ENCODE peak calls at places on chromosomes 3 and 15, in eight cellular contexts. One of them, this sample, is unnamed.

GRCh38 chr3:196506687-196507086 is 3.1 kb upstream of the RNF168 start:
- DNase-seq in Peyer's patch: no peak
- DNase-seq in stomach: no peak
- DNase-seq in IMR-90: no peak
- DNase-seq in ovary: no peak
- DNase-seq in tibial nerve: no peak
- DNase-seq in esophagus squamous epithelium: no peak
- DNase-seq in right lobe of liver: no peak
- DNase-seq in this sample: no peak

GRCh38 chr3:104273046-104273649 is 1093.6 kb upstream of the ALCAM start:
- DNase-seq in Peyer's patch: no peak
- DNase-seq in stomach: no peak
- DNase-seq in IMR-90: peak; percentile 53
- DNase-seq in ovary: no peak
- DNase-seq in tibial nerve: peak; percentile 43
- DNase-seq in esophagus squamous epithelium: no peak
- DNase-seq in right lobe of liver: no peak
- DNase-seq in this sample: no peak

GRCh38 chr3:185335799-185336198 is 27.1 kb upstream of the MAP3K13 start:
- DNase-seq in Peyer's patch: no peak
- DNase-seq in stomach: no peak
- DNase-seq in IMR-90: peak; percentile 72
- DNase-seq in ovary: no peak
- DNase-seq in tibial nerve: no peak
- DNase-seq in esophagus squamous epithelium: no peak
- DNase-seq in right lobe of liver: no peak
- DNase-seq in this sample: no peak

GRCh38 chr3:32200490-32200889 is 38.0 kb upstream of the CMTM8 start:
- DNase-seq in Peyer's patch: no peak
- DNase-seq in stomach: no peak
- DNase-seq in IMR-90: no peak
- DNase-seq in ovary: no peak
- DNase-seq in tibial nerve: peak; percentile 85
- DNase-seq in esophagus squamous epithelium: no peak
- DNase-seq in right lobe of liver: no peak
- DNase-seq in this sample: peak; percentile 71

GRCh38 chr3:139119331-139120025 is 74.8 kb upstream of the PRR23C start:
- DNase-seq in Peyer's patch: no peak
- DNase-seq in stomach: no peak
- DNase-seq in IMR-90: no peak
- DNase-seq in ovary: no peak
- DNase-seq in tibial nerve: no peak
- DNase-seq in esophagus squamous epithelium: no peak
- DNase-seq in right lobe of liver: no peak
- DNase-seq in this sample: no peak

GRCh38 chr15:73601449-73602425 is 31.5 kb downstream of the NPTN start:
- DNase-seq in Peyer's patch: no peak
- DNase-seq in stomach: no peak
- DNase-seq in IMR-90: peak; percentile 61
- DNase-seq in ovary: peak; percentile 40
- DNase-seq in tibial nerve: peak; percentile 72
- DNase-seq in esophagus squamous epithelium: no peak
- DNase-seq in right lobe of liver: no peak
- DNase-seq in this sample: peak; percentile 73

GRCh38 chr3:33578325-33579180 is 138.3 kb upstream of the UBP1 start:
- DNase-seq in Peyer's patch: no peak
- DNase-seq in stomach: no peak
- DNase-seq in IMR-90: peak; percentile 35
- DNase-seq in ovary: no peak
- DNase-seq in tibial nerve: no peak
- DNase-seq in esophagus squamous epithelium: no peak
- DNase-seq in right lobe of liver: no peak
- DNase-seq in this sample: no peak

GRCh38 chr3:123401836-123402530 is 46.9 kb downstream of the ADCY5 start:
- DNase-seq in Peyer's patch: no peak
- DNase-seq in stomach: no peak
- DNase-seq in IMR-90: no peak
- DNase-seq in ovary: peak; percentile 36
- DNase-seq in tibial nerve: no peak
- DNase-seq in esophagus squamous epithelium: no peak
- DNase-seq in right lobe of liver: no peak
- DNase-seq in this sample: no peak

GRCh38 chr15:69321041-69321554 is 22.4 kb downstream of the PAQR5 start:
- DNase-seq in Peyer's patch: no peak
- DNase-seq in stomach: no peak
- DNase-seq in IMR-90: peak; percentile 60
- DNase-seq in ovary: no peak
- DNase-seq in tibial nerve: no peak
- DNase-seq in esophagus squamous epithelium: no peak
- DNase-seq in right lobe of liver: no peak
- DNase-seq in this sample: no peak

GRCh38 chr3:56976666-56977560 is 83.6 kb upstream of the SPATA12 start:
- DNase-seq in Peyer's patch: no peak
- DNase-seq in stomach: no peak
- DNase-seq in IMR-90: peak; percentile 67
- DNase-seq in ovary: peak; percentile 81
- DNase-seq in tibial nerve: no peak
- DNase-seq in esophagus squamous epithelium: no peak
- DNase-seq in right lobe of liver: no peak
- DNase-seq in this sample: no peak

GRCh38 chr3:98778852-98779379 is 15.8 kb downstream of the ST3GAL6 start:
- DNase-seq in Peyer's patch: no peak
- DNase-seq in stomach: no peak
- DNase-seq in IMR-90: peak; percentile 95
- DNase-seq in ovary: no peak
- DNase-seq in tibial nerve: peak; percentile 27
- DNase-seq in esophagus squamous epithelium: no peak
- DNase-seq in right lobe of liver: no peak
- DNase-seq in this sample: no peak

GRCh38 chr3:5019411-5020261 is 40.4 kb downstream of the BHLHE40 start:
- DNase-seq in Peyer's patch: peak; percentile 47
- DNase-seq in stomach: peak; percentile 38
- DNase-seq in IMR-90: no peak
- DNase-seq in ovary: no peak
- DNase-seq in tibial nerve: no peak
- DNase-seq in esophagus squamous epithelium: no peak
- DNase-seq in right lobe of liver: no peak
- DNase-seq in this sample: no peak

GRCh38 chr3:147381610-147382009 is 24.7 kb downstream of the ZIC4 start:
- DNase-seq in Peyer's patch: no peak
- DNase-seq in stomach: no peak
- DNase-seq in IMR-90: no peak
- DNase-seq in ovary: no peak
- DNase-seq in tibial nerve: no peak
- DNase-seq in esophagus squamous epithelium: no peak
- DNase-seq in right lobe of liver: no peak
- DNase-seq in this sample: no peak

GRCh38 chr3:31170932-31171670 is 276.6 kb upstream of the GADL1 start:
- DNase-seq in Peyer's patch: no peak
- DNase-seq in stomach: no peak
- DNase-seq in IMR-90: peak; percentile 91
- DNase-seq in ovary: no peak
- DNase-seq in tibial nerve: no peak
- DNase-seq in esophagus squamous epithelium: no peak
- DNase-seq in right lobe of liver: no peak
- DNase-seq in this sample: no peak

GRCh38 chr3:184636774-184637316 is 75.0 kb downstream of the MAGEF1 start:
- DNase-seq in Peyer's patch: no peak
- DNase-seq in stomach: peak; percentile 30
- DNase-seq in IMR-90: peak; percentile 77
- DNase-seq in ovary: no peak
- DNase-seq in tibial nerve: no peak
- DNase-seq in esophagus squamous epithelium: no peak
- DNase-seq in right lobe of liver: no peak
- DNase-seq in this sample: no peak

GRCh38 chr3:50323092-50323600 is 601 bp upstream of the HYAL2 start:
- DNase-seq in Peyer's patch: no peak
- DNase-seq in stomach: no peak
- DNase-seq in IMR-90: no peak
- DNase-seq in ovary: no peak
- DNase-seq in tibial nerve: no peak
- DNase-seq in esophagus squamous epithelium: no peak
- DNase-seq in right lobe of liver: no peak
- DNase-seq in this sample: no peak
- H3K4me3 ChIP-seq in Peyer's patch: no peak overlapping the region
- H3K4me3 ChIP-seq in stomach: no peak overlapping the region
- H3K4me3 ChIP-seq in IMR-90: no peak overlapping the region
- H3K4me3 ChIP-seq in ovary: no peak overlapping the region
- H3K4me3 ChIP-seq in tibial nerve: no peak overlapping the region
- H3K4me3 ChIP-seq in esophagus squamous epithelium: no peak overlapping the region
- H3K4me3 ChIP-seq in right lobe of liver: no peak overlapping the region
- H3K4me3 ChIP-seq in this sample: peak overlapping the region; percentile 72

GRCh38 chr3:44983413-44984040 is 7.5 kb downstream of the EXOSC7 start:
- DNase-seq in Peyer's patch: no peak
- DNase-seq in stomach: no peak
- DNase-seq in IMR-90: no peak
- DNase-seq in ovary: no peak
- DNase-seq in tibial nerve: no peak
- DNase-seq in esophagus squamous epithelium: no peak
- DNase-seq in right lobe of liver: no peak
- DNase-seq in this sample: no peak

GRCh38 chr3:44982817-44983216 is 6.8 kb downstream of the EXOSC7 start:
- DNase-seq in Peyer's patch: no peak
- DNase-seq in stomach: no peak
- DNase-seq in IMR-90: no peak
- DNase-seq in ovary: no peak
- DNase-seq in tibial nerve: no peak
- DNase-seq in esophagus squamous epithelium: no peak
- DNase-seq in right lobe of liver: no peak
- DNase-seq in this sample: no peak

GRCh38 chr3:44984335-44984734 is 8.3 kb downstream of the EXOSC7 start:
- DNase-seq in Peyer's patch: no peak
- DNase-seq in stomach: no peak
- DNase-seq in IMR-90: no peak
- DNase-seq in ovary: no peak
- DNase-seq in tibial nerve: no peak
- DNase-seq in esophagus squamous epithelium: no peak
- DNase-seq in right lobe of liver: no peak
- DNase-seq in this sample: no peak

GRCh38 chr3:44981751-44982150 is 5.7 kb downstream of the EXOSC7 start:
- DNase-seq in Peyer's patch: no peak
- DNase-seq in stomach: no peak
- DNase-seq in IMR-90: no peak
- DNase-seq in ovary: no peak
- DNase-seq in tibial nerve: no peak
- DNase-seq in esophagus squamous epithelium: no peak
- DNase-seq in right lobe of liver: no peak
- DNase-seq in this sample: no peak

DNA sequence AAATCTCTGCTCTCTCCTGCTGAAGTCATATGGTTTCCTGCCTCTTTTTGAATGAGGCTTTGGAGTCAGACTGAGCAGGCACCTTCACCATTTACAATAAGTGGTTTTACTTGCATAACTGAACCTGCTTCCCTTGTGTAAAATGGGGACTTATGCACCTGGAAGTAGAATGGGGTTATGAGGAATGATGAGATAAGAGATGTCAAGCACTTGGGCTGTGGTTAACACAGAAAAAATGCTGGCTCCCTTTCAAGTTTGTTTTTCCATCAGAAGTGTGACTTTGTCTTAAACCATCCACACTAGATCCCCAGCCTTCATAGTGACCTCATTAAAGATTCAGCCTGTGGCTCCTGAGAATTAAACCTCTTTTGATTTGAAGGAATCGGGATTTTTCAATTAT is 5.2 kb downstream of the EXOSC7 start:
- DNase-seq in Peyer's patch: no peak
- DNase-seq in stomach: no peak
- DNase-seq in IMR-90: peak; percentile 27
- DNase-seq in ovary: no peak
- DNase-seq in tibial nerve: no peak
- DNase-seq in esophagus squamous epithelium: no peak
- DNase-seq in right lobe of liver: no peak
- DNase-seq in this sample: no peak
- H3K27ac ChIP-seq in Peyer's patch: no peak overlapping the region
- H3K27ac ChIP-seq in stomach: no peak overlapping the region
- H3K27ac ChIP-seq in IMR-90: no peak overlapping the region
- H3K27ac ChIP-seq in ovary: no peak overlapping the region
- H3K27ac ChIP-seq in tibial nerve: no peak overlapping the region
- H3K27ac ChIP-seq in esophagus squamous epithelium: no peak overlapping the region
- H3K27ac ChIP-seq in right lobe of liver: no peak overlapping the region
- H3K27ac ChIP-seq in this sample: peak overlapping the region; percentile 56

GRCh38 chr3:49006591-49007067 is 562 bp upstream of the WDR6 start:
- DNase-seq in Peyer's patch: peak; percentile 27
- DNase-seq in stomach: no peak
- DNase-seq in IMR-90: peak; percentile 63
- DNase-seq in ovary: peak; percentile 77
- DNase-seq in tibial nerve: no peak
- DNase-seq in esophagus squamous epithelium: no peak
- DNase-seq in right lobe of liver: no peak
- DNase-seq in this sample: no peak

GRCh38 chr3:49005998-49006397 is 1.2 kb upstream of the WDR6 start:
- DNase-seq in Peyer's patch: no peak
- DNase-seq in stomach: no peak
- DNase-seq in IMR-90: no peak
- DNase-seq in ovary: no peak
- DNase-seq in tibial nerve: no peak
- DNase-seq in esophagus squamous epithelium: no peak
- DNase-seq in right lobe of liver: no peak
- DNase-seq in this sample: no peak

GRCh38 chr3:49007771-49008528 is 759 bp downstream of the WDR6 start:
- DNase-seq in Peyer's patch: peak; percentile 90
- DNase-seq in stomach: peak; percentile 88
- DNase-seq in IMR-90: peak; percentile 71
- DNase-seq in ovary: peak; percentile 95
- DNase-seq in tibial nerve: peak; percentile 77
- DNase-seq in esophagus squamous epithelium: peak; percentile 55
- DNase-seq in right lobe of liver: peak; percentile 91
- DNase-seq in this sample: peak; percentile 82

GRCh38 chr3:49005298-49005680 is 1.9 kb upstream of the WDR6 start:
- DNase-seq in Peyer's patch: no peak
- DNase-seq in stomach: no peak
- DNase-seq in IMR-90: no peak
- DNase-seq in ovary: no peak
- DNase-seq in tibial nerve: no peak
- DNase-seq in esophagus squamous epithelium: no peak
- DNase-seq in right lobe of liver: no peak
- DNase-seq in this sample: no peak

GRCh38 chr3:49007068-49007770 is at the start of gene WDR6:
- DNase-seq in Peyer's patch: peak; percentile 98
- DNase-seq in stomach: peak; percentile 99
- DNase-seq in IMR-90: peak; percentile 97
- DNase-seq in ovary: peak; percentile 98
- DNase-seq in tibial nerve: peak; percentile 95
- DNase-seq in esophagus squamous epithelium: peak; percentile 77
- DNase-seq in right lobe of liver: peak; percentile 98
- DNase-seq in this sample: peak; percentile 97
- TF ChIP-seq POLR2A in Peyer's patch: peak; percentile 65
- TF ChIP-seq POLR2A in stomach: no peak
- TF ChIP-seq POLR2A in IMR-90: peak; percentile 90
- TF ChIP-seq POLR2A in ovary: peak; percentile 62
- TF ChIP-seq POLR2A in tibial nerve: peak; percentile 30
- TF ChIP-seq POLR2A in esophagus squamous epithelium: peak; percentile 41
- TF ChIP-seq POLR2A in right lobe of liver: peak; percentile 52
- TF ChIP-seq POLR2A in this sample: peak; percentile 74

DNA sequence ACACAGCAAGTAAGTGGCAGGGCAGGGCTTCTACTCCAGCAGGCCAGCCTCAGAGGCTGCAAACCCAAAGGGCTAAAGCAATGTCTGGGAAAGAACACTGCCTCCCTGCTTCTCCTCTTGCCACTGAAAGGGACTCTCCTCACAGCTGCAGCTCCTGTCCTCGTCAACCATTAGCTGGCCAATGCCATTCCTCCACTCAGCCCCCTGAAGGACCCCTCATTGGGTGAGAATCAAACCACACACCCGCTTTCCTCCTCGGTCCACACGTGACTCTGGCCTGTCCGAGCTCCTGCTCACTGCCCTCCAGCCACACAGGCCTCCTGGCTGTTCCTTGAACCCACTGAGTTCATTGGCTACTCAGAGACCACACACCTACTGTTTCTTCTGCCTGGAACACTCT is 253.7 kb upstream of the TLE3 start:
- DNase-seq in Peyer's patch: no peak
- DNase-seq in stomach: no peak
- DNase-seq in IMR-90: no peak
- DNase-seq in ovary: no peak
- DNase-seq in tibial nerve: no peak
- DNase-seq in esophagus squamous epithelium: no peak
- DNase-seq in right lobe of liver: no peak
- DNase-seq in this sample: no peak
- H3K4me3 ChIP-seq in Peyer's patch: no peak overlapping the region
- H3K4me3 ChIP-seq in stomach: no peak overlapping the region
- H3K4me3 ChIP-seq in IMR-90: no peak overlapping the region
- H3K4me3 ChIP-seq in ovary: no peak overlapping the region
- H3K4me3 ChIP-seq in tibial nerve: no peak overlapping the region
- H3K4me3 ChIP-seq in esophagus squamous epithelium: no peak overlapping the region
- H3K4me3 ChIP-seq in right lobe of liver: no peak overlapping the region
- H3K4me3 ChIP-seq in this sample: no peak overlapping the region